ENCODE peak calls at places on chromosomes 7 and 10, in five cellular contexts. One of them, this sample, is unnamed. For H3K4me1, the result is how much of the 10 kb centered on the place peaks cover.

GRCh38 chr7:25669300-25669781 is 441.1 kb upstream of the NPVF start:
- DNase-seq in IMR-90: no peak
- DNase-seq in HCT116: no peak
- DNase-seq in A549: no peak
- DNase-seq in stomach: no peak
- DNase-seq in this sample: no peak

GRCh38 chr7:101725911-101726310 is 91.5 kb upstream of the CUX1 start:
- DNase-seq in IMR-90: no peak
- DNase-seq in stomach: no peak
- DNase-seq in HCT116: no peak
- DNase-seq in A549: no peak
- DNase-seq in this sample: no peak

GRCh38 chr7:77679608-77680007 is 16.7 kb upstream of the RSBN1L start:
- DNase-seq in A549: no peak
- DNase-seq in IMR-90: no peak
- DNase-seq in HCT116: no peak
- DNase-seq in stomach: no peak
- DNase-seq in this sample: no peak

GRCh38 chr7:25845341-25845923 is 306.6 kb upstream of the NFE2L3 start:
- DNase-seq in stomach: no peak
- DNase-seq in IMR-90: no peak
- DNase-seq in A549: no peak
- DNase-seq in HCT116: no peak
- DNase-seq in this sample: no peak

GRCh38 chr7:155759740-155760430 is 52.4 kb downstream of the SHH start:
- DNase-seq in HCT116: no peak
- DNase-seq in stomach: no peak
- DNase-seq in A549: no peak
- DNase-seq in IMR-90: no peak
- DNase-seq in this sample: no peak

GRCh38 chr10:125201108-125201524 is 40.8 kb upstream of the CTBP2 start:
- DNase-seq in IMR-90: peak
- DNase-seq in stomach: no peak
- DNase-seq in A549: peak
- DNase-seq in HCT116: peak
- DNase-seq in this sample: no peak

GRCh38 chr7:4883352-4884144 is at the start of gene RADIL:
- DNase-seq in IMR-90: peak
- DNase-seq in HCT116: peak
- DNase-seq in A549: peak
- DNase-seq in stomach: peak
- DNase-seq in this sample: peak

GRCh38 chr7:41693150-41693997 is 9.5 kb downstream of the INHBA start:
- DNase-seq in HCT116: no peak
- DNase-seq in IMR-90: peak
- DNase-seq in stomach: no peak
- DNase-seq in A549: no peak
- DNase-seq in this sample: no peak

GRCh38 chr10:73433538-73433867 is at the start of gene MSS51:
- DNase-seq in IMR-90: no peak
- DNase-seq in HCT116: no peak
- DNase-seq in stomach: no peak
- DNase-seq in A549: no peak
- DNase-seq in this sample: no peak

GRCh38 chr7:112759905-112760304 is 30.3 kb downstream of the TMEM168 start:
- DNase-seq in stomach: no peak
- DNase-seq in A549: no peak
- DNase-seq in IMR-90: no peak
- DNase-seq in HCT116: no peak
- DNase-seq in this sample: no peak

GRCh38 chr7:157990878-157991250 is 596.8 kb downstream of the PTPRN2 start:
- DNase-seq in A549: no peak
- DNase-seq in HCT116: no peak
- DNase-seq in stomach: no peak
- DNase-seq in IMR-90: no peak
- DNase-seq in this sample: no peak

GRCh38 chr7:36487756-36488336 is 98.2 kb downstream of the ANLN start:
- DNase-seq in stomach: no peak
- DNase-seq in IMR-90: peak
- DNase-seq in A549: peak
- DNase-seq in HCT116: peak
- DNase-seq in this sample: no peak

GRCh38 chr7:140689199-140690152 is 7.0 kb upstream of the NDUFB2 start:
- DNase-seq in IMR-90: no peak
- DNase-seq in HCT116: no peak
- DNase-seq in stomach: no peak
- DNase-seq in A549: no peak
- DNase-seq in this sample: no peak

GRCh38 chr10:78283069-78283682 is 249.5 kb downstream of the RPS24 start:
- DNase-seq in A549: no peak
- DNase-seq in HCT116: no peak
- DNase-seq in IMR-90: no peak
- DNase-seq in stomach: no peak
- DNase-seq in this sample: no peak

GRCh38 chr10:20110435-20111119 is 294.3 kb downstream of the PLXDC2 start:
- DNase-seq in A549: no peak
- DNase-seq in stomach: no peak
- DNase-seq in IMR-90: no peak
- DNase-seq in HCT116: no peak
- DNase-seq in this sample: no peak

GRCh38 chr7:8249121-8249520 is 12.8 kb downstream of the ICA1 start:
- DNase-seq in stomach: no peak
- DNase-seq in HCT116: no peak
- DNase-seq in A549: no peak
- DNase-seq in IMR-90: no peak
- DNase-seq in this sample: no peak

GRCh38 chr10:133261726-133262325 is 14.8 kb downstream of the ADAM8 start:
- DNase-seq in stomach: peak
- DNase-seq in A549: peak
- DNase-seq in IMR-90: peak
- DNase-seq in HCT116: no peak
- DNase-seq in this sample: peak

GRCh38 chr10:72353963-72354355 is 760 bp downstream of the DNAJB12 start:
- DNase-seq in HCT116: no peak
- DNase-seq in A549: no peak
- DNase-seq in stomach: no peak
- DNase-seq in IMR-90: peak
- DNase-seq in this sample: no peak

GRCh38 chr10:95451568-95452524 is 109.3 kb downstream of the SORBS1 start:
- DNase-seq in IMR-90: no peak
- DNase-seq in A549: no peak
- DNase-seq in HCT116: no peak
- DNase-seq in stomach: no peak
- DNase-seq in this sample: no peak

GRCh38 chr7:158595068-158595467 is 7.4 kb upstream of the PTPRN2 start:
- DNase-seq in stomach: no peak
- DNase-seq in IMR-90: peak
- DNase-seq in A549: peak
- DNase-seq in HCT116: peak
- DNase-seq in this sample: no peak

GRCh38 chr7:11193131-11193867 is 219.6 kb downstream of the PHF14 start:
- DNase-seq in HCT116: no peak
- DNase-seq in A549: no peak
- DNase-seq in IMR-90: no peak
- DNase-seq in stomach: peak
- DNase-seq in this sample: peak

GRCh38 chr10:122242266-122242665 is 28.8 kb upstream of the BTBD16 start:
- DNase-seq in stomach: no peak
- DNase-seq in IMR-90: no peak
- DNase-seq in HCT116: no peak
- DNase-seq in A549: no peak
- DNase-seq in this sample: no peak

GRCh38 chr10:4684434-4684833 is 141.6 kb upstream of the AKR1E2 start:
- DNase-seq in HCT116: no peak
- DNase-seq in stomach: no peak
- DNase-seq in A549: no peak
- DNase-seq in IMR-90: peak
- DNase-seq in this sample: no peak
- H3K27ac ChIP-seq in HCT116: no peak
- H3K27ac ChIP-seq in stomach: no peak
- H3K27ac ChIP-seq in A549: peak
- H3K27ac ChIP-seq in IMR-90: no peak
- H3K27ac ChIP-seq in this sample: no peak

GRCh38 chr10:44402465-44403205 is 17.7 kb upstream of the CXCL12 start:
- DNase-seq in HCT116: no peak
- DNase-seq in A549: no peak
- DNase-seq in IMR-90: no peak
- DNase-seq in stomach: no peak
- DNase-seq in this sample: no peak
- TF ChIP-seq POLR2A in HCT116: no peak
- TF ChIP-seq POLR2A in A549: no peak
- TF ChIP-seq POLR2A in IMR-90: no peak
- TF ChIP-seq POLR2A in stomach: no peak
- TF ChIP-seq POLR2A in this sample: no peak

DNA sequence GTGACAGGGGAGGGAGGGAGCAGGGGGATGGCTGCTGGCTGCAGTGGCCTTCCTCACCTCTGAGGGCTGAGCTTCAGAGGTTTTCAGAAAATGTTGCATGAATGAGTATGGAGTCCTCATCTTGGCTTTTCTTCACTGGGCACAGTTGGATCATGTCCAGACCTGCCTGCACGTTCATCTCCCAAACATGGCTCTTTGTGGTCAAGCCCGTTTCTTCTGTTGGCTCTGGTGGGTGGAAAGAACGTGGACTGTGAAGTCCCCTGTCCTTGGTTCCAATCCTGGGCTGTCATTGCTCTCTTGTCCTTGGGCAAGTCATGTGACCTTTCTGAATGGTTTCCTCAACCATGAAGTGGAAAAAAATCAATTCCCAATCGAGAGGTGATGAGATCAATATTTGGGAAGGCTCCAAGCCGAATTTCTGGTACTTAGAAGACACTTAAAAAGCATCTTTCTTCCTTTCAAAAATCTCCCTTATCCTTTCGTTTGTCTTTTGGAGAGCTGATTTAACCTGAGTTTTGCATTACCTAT is 34.5 kb downstream of the TSPAN14 start:
- DNase-seq in A549: no peak
- DNase-seq in stomach: peak
- DNase-seq in IMR-90: no peak
- DNase-seq in HCT116: no peak
- DNase-seq in this sample: peak
- H3K4me1 ChIP-seq in A549: half or more
- H3K4me1 ChIP-seq in stomach: half or more
- H3K4me1 ChIP-seq in IMR-90: under half
- H3K4me1 ChIP-seq in HCT116: half or more
- H3K4me1 ChIP-seq in this sample: half or more

GRCh38 chr7:21912305-21912704 is 33.4 kb downstream of the CDCA7L start:
- DNase-seq in stomach: no peak
- DNase-seq in A549: no peak
- DNase-seq in HCT116: no peak
- DNase-seq in IMR-90: peak
- DNase-seq in this sample: no peak

GRCh38 chr7:21911341-21911875 is 34.3 kb downstream of the CDCA7L start:
- DNase-seq in stomach: no peak
- DNase-seq in HCT116: no peak
- DNase-seq in A549: no peak
- DNase-seq in IMR-90: peak
- DNase-seq in this sample: no peak

GRCh38 chr7:21912931-21913780 is 32.5 kb downstream of the CDCA7L start:
- DNase-seq in A549: no peak
- DNase-seq in HCT116: no peak
- DNase-seq in stomach: no peak
- DNase-seq in IMR-90: no peak
- DNase-seq in this sample: no peak

GRCh38 chr7:21908746-21909145 is 37.0 kb downstream of the CDCA7L start:
- DNase-seq in A549: no peak
- DNase-seq in stomach: no peak
- DNase-seq in HCT116: no peak
- DNase-seq in IMR-90: no peak
- DNase-seq in this sample: no peak

GRCh38 chr7:21910253-21910652 is 35.4 kb downstream of the CDCA7L start:
- DNase-seq in A549: no peak
- DNase-seq in HCT116: no peak
- DNase-seq in IMR-90: no peak
- DNase-seq in stomach: no peak
- DNase-seq in this sample: no peak
- H3K27ac ChIP-seq in A549: no peak
- H3K27ac ChIP-seq in HCT116: no peak
- H3K27ac ChIP-seq in IMR-90: no peak
- H3K27ac ChIP-seq in stomach: no peak
- H3K27ac ChIP-seq in this sample: no peak